ENCODE peak calls at places on chromosomes 13 and 19, in eight cellular contexts. G is A673; M is aorta; A is CD4-positive, CD25-positive, alpha-beta regulatory T cell; K is CD8-positive, alpha-beta T cell; T is uterus; Z is psoas muscle; Q is lower lobe of right lung. N is an unnamed sample. For H3K36me3, H3K9me3 and H3K4me1, the result is how much of the 10 kb centered on the place peaks cover.

GRCh38 chr13:66972659-66973058 is 257.5 kb downstream of the PCDH9 start:
- DNase-seq in G (no peak), M (no peak), A (no peak), K (no peak), T (no peak), Z (no peak), Q (no peak), N (no peak)

GRCh38 chr19:29515706-29516357 is 10.0 kb upstream of the VSTM2B start:
- DNase-seq in G (no peak), M (no peak), A (no peak), K (no peak), T (no peak), Z (no peak), Q (peak), N (peak)

GRCh38 chr13:31930901-31931522 is 100.6 kb upstream of the FRY start:
- DNase-seq in G (no peak), M (no peak), A (no peak), K (no peak), T (no peak), Z (no peak), Q (no peak), N (no peak)

GRCh38 chr13:43878897-43879322 is 630 bp downstream of the CCDC122 start:
- DNase-seq in G (no peak), M (peak), A (peak), K (no peak), T (peak), Z (peak), Q (peak), N (peak)

GRCh38 chr19:54452626-54453025 is 3.6 kb downstream of the LENG8 start:
- DNase-seq in G (no peak), M (peak), A (no peak), K (no peak), T (no peak), Z (no peak), Q (no peak), N (no peak)

GRCh38 chr19:4829001-4829712 is 2.4 kb downstream of the TICAM1 start:
- DNase-seq in G (no peak), M (no peak), A (no peak), K (no peak), T (no peak), Z (no peak), Q (no peak), N (no peak)

GRCh38 chr13:114099918-114100445 is 32.4 kb downstream of the RASA3 start:
- DNase-seq in G (peak), M (no peak), A (peak), K (no peak), T (peak), Z (peak), Q (peak), N (no peak)

GRCh38 chr13:99656092-99656745 is 154.9 kb downstream of the TM9SF2 start:
- DNase-seq in G (peak), M (peak), A (peak), K (peak), T (peak), Z (peak), Q (peak), N (peak)

GRCh38 chr13:38002596-38002995 is 133.0 kb upstream of the TRPC4 start:
- DNase-seq in G (peak), M (no peak), A (no peak), K (no peak), T (no peak), Z (no peak), Q (no peak), N (no peak)

GRCh38 chr19:14006766-14007562 is 844 bp upstream of the RFX1 start:
- DNase-seq in G (no peak), M (peak), A (no peak), K (no peak), T (no peak), Z (peak), Q (peak), N (peak)

GRCh38 chr13:105642511-105642958 is 892.9 kb downstream of the EFNB2 start:
- DNase-seq in G (no peak), M (no peak), A (no peak), K (no peak), T (no peak), Z (no peak), Q (no peak), N (no peak)

GRCh38 chr19:33514885-33515485 is 6.6 kb downstream of the PEPD start:
- DNase-seq in G (no peak), M (no peak), A (no peak), K (no peak), T (no peak), Z (peak), Q (peak), N (peak)

GRCh38 chr19:39365531-39365930 is 23.3 kb downstream of the SAMD4B start:
- DNase-seq in G (no peak), M (no peak), A (no peak), K (no peak), T (no peak), Z (no peak), Q (no peak), N (no peak)
- H3K36me3 ChIP-seq in G (under half), M (under half), A (half or more), K (under half), T (under half), Z (half or more), Q (half or more), N (half or more)

DNA sequence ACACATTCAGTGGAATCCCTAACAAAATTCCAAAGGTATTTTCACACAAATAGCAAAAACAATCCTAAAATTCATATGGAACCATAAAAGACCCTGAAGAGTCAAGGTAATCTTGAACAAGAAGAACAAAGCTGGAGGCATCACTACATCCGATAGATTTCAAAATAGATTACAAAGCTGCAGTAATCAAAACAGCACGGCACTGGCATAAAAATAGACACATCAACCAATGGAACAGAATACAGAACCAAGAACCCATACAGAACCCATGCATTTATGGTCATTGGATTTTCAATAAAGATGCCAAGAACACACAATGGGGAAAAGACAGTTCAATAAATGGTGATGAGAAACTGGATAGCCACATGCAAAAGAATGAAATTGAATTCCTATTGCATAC is 32.5 kb downstream of the ZNF566 start:
- DNase-seq in G (no peak), M (no peak), A (no peak), K (no peak), T (no peak), Z (no peak), Q (no peak), N (no peak)
- H3K9me3 ChIP-seq in G (under half), M (under half), A (half or more), K (under half), T (under half), Z (half or more), Q (half or more), N (half or more)

GRCh38 chr19:35344511-35345031 is 3.1 kb upstream of the FFAR1 start:
- DNase-seq in G (no peak), M (no peak), A (no peak), K (no peak), T (no peak), Z (no peak), Q (peak), N (no peak)

GRCh38 chr19:35347930-35348298 is 212 bp downstream of the FFAR1 start:
- DNase-seq in G (no peak), M (no peak), A (no peak), K (no peak), T (no peak), Z (no peak), Q (no peak), N (no peak)

GRCh38 chr19:35347171-35347929 is at the start of gene FFAR1:
- DNase-seq in G (no peak), M (peak), A (no peak), K (no peak), T (no peak), Z (no peak), Q (peak), N (no peak)

GRCh38 chr19:35346193-35347052 is 1.3 kb upstream of the FFAR1 start:
- DNase-seq in G (no peak), M (peak), A (peak), K (peak), T (no peak), Z (no peak), Q (peak), N (no peak)

GRCh38 chr19:35345671-35346111 is 2.0 kb upstream of the FFAR1 start:
- DNase-seq in G (no peak), M (no peak), A (no peak), K (no peak), T (no peak), Z (no peak), Q (peak), N (no peak)
- H3K4me1 ChIP-seq in G (under half), M (under half), A (under half), K (under half), T (under half), Z (under half), Q (under half), N (under half)

DNA sequence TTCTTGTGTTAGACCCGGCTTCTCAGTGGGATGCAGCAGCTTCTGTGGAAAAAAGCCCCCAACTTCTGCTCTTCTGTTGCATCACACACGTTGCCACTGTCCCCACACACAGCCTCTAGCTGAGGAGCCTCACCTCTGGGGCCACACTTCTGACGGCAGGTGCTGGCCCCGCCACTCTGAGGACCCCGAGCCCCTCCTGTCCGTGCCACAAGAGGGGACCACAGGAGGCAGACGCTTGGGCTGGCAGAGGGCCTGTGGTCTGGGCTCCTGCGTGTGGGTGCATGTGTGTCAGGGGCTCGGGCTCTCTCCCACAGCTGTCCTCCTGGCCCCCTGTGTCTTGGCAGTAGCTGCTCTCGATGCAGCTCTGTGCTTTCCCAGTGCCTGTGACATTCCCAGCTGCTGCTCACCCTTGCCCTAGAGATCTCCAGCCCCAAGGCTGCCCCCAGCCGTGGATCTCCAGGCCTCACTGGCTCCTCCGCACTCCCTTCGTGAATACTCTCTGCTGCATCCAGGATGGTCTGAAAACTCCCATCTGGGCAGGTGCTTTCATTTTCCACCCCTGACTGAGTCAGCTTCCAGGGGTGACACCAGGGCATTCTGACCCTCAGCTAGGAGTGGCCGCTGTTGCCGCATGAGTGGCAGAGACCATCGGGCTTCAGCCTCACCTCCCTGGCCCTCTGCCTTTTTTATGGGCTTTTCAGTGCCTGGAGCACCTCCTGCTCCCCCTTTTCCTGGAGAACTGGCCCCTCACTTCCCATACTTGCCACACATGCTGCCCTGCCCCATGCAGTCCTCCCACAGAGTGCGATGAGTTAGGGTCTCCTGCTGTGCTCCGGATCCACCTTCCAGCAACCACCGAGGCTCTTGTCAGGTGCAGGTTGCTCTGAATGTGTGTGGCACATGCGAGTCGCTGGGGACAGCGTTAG is 13.7 kb downstream of the MAU2 start:
- DNase-seq in G (no peak), M (no peak), A (no peak), K (no peak), T (no peak), Z (no peak), Q (no peak), N (no peak)
- H3K36me3 ChIP-seq in G (under half), M (under half), A (half or more), K (under half), T (under half), Z (half or more), Q (half or more), N (half or more)

GRCh38 chr19:17575871-17576757 is 20.7 kb downstream of the COLGALT1 start:
- DNase-seq in G (peak), M (no peak), A (no peak), K (no peak), T (no peak), Z (no peak), Q (no peak), N (no peak)
- H3K9me3 ChIP-seq in G (under half), M (under half), A (under half), K (under half), T (under half), Z (under half), Q (under half), N (under half)

GRCh38 chr13:53110181-53110580 is 81.6 kb downstream of the OLFM4 start:
- DNase-seq in G (no peak), M (no peak), A (no peak), K (no peak), T (no peak), Z (no peak), Q (no peak), N (no peak)
- H3K4me1 ChIP-seq in G (under half), M (under half), A (under half), K (under half), T (under half), Z (under half), Q (under half), N (under half)

GRCh38 chr19:10317045-10317856 is 1.4 kb upstream of the FDX2 start:
- DNase-seq in G (no peak), M (no peak), A (no peak), K (no peak), T (no peak), Z (no peak), Q (no peak), N (no peak)
- H3K36me3 ChIP-seq in G (half or more), M (under half), A (under half), K (under half), T (under half), Z (half or more), Q (half or more), N (half or more)

GRCh38 chr19:8890260-8890659 is 58.1 kb downstream of the MBD3L1 start:
- DNase-seq in G (no peak), M (no peak), A (no peak), K (no peak), T (no peak), Z (no peak), Q (no peak), N (no peak)
- H3K9me3 ChIP-seq in G (under half), M (under half), A (under half), K (under half), T (under half), Z (under half), Q (under half), N (under half)

N was measured in left ventricle myocardium inferior.